ENCODE peak calls at places on chromosomes 3 and 15, in ten cellular contexts. J is GM12892, S is iris pigment epithelial cell, G is choroid plexus epithelial cell, K is hippocampal formation, N is GM20000, Y is non-pigmented ciliary epithelial cell, F is HS-27A, M is neural crest cell, R is DMS53. Q is an unnamed sample.
A peak's percentile ranks its signal among the peaks of the same experiment; 100 is the strongest.

GRCh38 chr3:172846706-172847105 is 96.2 kb downstream of the ECT2 start:
- DNase-seq in J (no peak), Y (peak; percentile 55), G (peak; percentile 45), K (no peak), F (no peak), N (no peak), M (no peak), S (peak; percentile 22), R (no peak), Q (no peak)

GRCh38 chr15:39381517-39381916 is 199.4 kb upstream of the THBS1 start:
- DNase-seq in G (peak; percentile 68), M (no peak), R (no peak), Y (no peak), F (no peak), J (no peak), K (no peak), N (no peak), S (peak; percentile 59), Q (no peak)

GRCh38 chr3:52830535-52831258 is at the start of gene ITIH4:
- DNase-seq in S (no peak), R (no peak), J (no peak), N (no peak), M (no peak), Y (no peak), K (no peak), F (no peak), G (no peak), Q (no peak)

GRCh38 chr3:51955893-51956770 is 951 bp downstream of the GPR62 start:
- DNase-seq in Y (no peak), N (peak; percentile 72), F (no peak), G (peak; percentile 55), K (peak; percentile 68), J (no peak), S (peak; percentile 58), R (peak; percentile 69), M (peak; percentile 50), Q (peak; percentile 59)

GRCh38 chr3:164030194-164030593 is 1048.1 kb downstream of the SI start:
- DNase-seq in R (peak; percentile 16), N (no peak), K (no peak), F (no peak), Y (no peak), G (no peak), J (no peak), S (no peak), M (no peak), Q (no peak)

GRCh38 chr3:184239710-184240109 is 9.1 kb downstream of the ALG3 start:
- DNase-seq in G (no peak), S (no peak), J (no peak), Y (no peak), K (no peak), F (no peak), N (no peak), M (no peak), R (no peak), Q (no peak)

GRCh38 chr15:64466408-64467116 is 6.2 kb downstream of the ZNF609 start:
- DNase-seq in S (no peak), Y (no peak), N (no peak), K (no peak), R (peak; percentile 13), J (no peak), F (no peak), M (no peak), G (no peak), Q (no peak)

GRCh38 chr15:45674646-45675045 is 39.8 kb downstream of the SQOR start:
- DNase-seq in S (no peak), R (no peak), N (no peak), F (no peak), M (no peak), G (no peak), J (no peak), Y (no peak), K (no peak), Q (no peak)

GRCh38 chr15:53872410-53872809 is 105.8 kb upstream of the UNC13C start:
- DNase-seq in J (no peak), M (no peak), R (peak; percentile 58), K (no peak), S (no peak), F (no peak), N (no peak), Y (no peak), G (no peak), Q (no peak)

GRCh38 chr3:40404591-40405198 is 17.7 kb downstream of the ENTPD3 start:
- DNase-seq in Y (no peak), M (no peak), F (no peak), K (no peak), S (no peak), G (no peak), R (no peak), N (no peak), J (no peak), Q (no peak)

GRCh38 chr15:59680870-59681269 is 8.2 kb downstream of the BNIP2 start:
- DNase-seq in S (no peak), J (no peak), K (no peak), R (no peak), M (no peak), F (no peak), Y (no peak), G (no peak), N (no peak), Q (no peak)

Q was measured in germinal center.